ENCODE peak calls at places on chromosomes 2 and 18, in six cellular contexts. One of them, this sample, is unnamed.

GRCh38 chr2:149832256-149832655 is 244.7 kb upstream of the MMADHC start:
- DNase-seq in substantia nigra: no peak
- DNase-seq in tibial nerve: no peak
- DNase-seq in cardiac muscle cell: no peak
- DNase-seq in fibroblast of lung: no peak
- DNase-seq in endothelial cell of umbilical vein: no peak
- DNase-seq in this sample: peak

GRCh38 chr2:189658808-189659207 is 2.5 kb upstream of the ASNSD1 start:
- DNase-seq in substantia nigra: no peak
- DNase-seq in tibial nerve: no peak
- DNase-seq in cardiac muscle cell: no peak
- DNase-seq in fibroblast of lung: no peak
- DNase-seq in endothelial cell of umbilical vein: no peak
- DNase-seq in this sample: no peak

GRCh38 chr18:50172367-50172766 is 22.6 kb downstream of the MYO5B start:
- DNase-seq in substantia nigra: no peak
- DNase-seq in tibial nerve: no peak
- DNase-seq in cardiac muscle cell: no peak
- DNase-seq in fibroblast of lung: no peak
- DNase-seq in endothelial cell of umbilical vein: no peak
- DNase-seq in this sample: no peak

GRCh38 chr2:103986001-103986400 is 867.9 kb upstream of the POU3F3 start:
- DNase-seq in substantia nigra: no peak
- DNase-seq in tibial nerve: no peak
- DNase-seq in cardiac muscle cell: no peak
- DNase-seq in fibroblast of lung: no peak
- DNase-seq in endothelial cell of umbilical vein: no peak
- DNase-seq in this sample: no peak

GRCh38 chr2:173037245-173038106 is 38.2 kb upstream of the MAP3K20 start:
- DNase-seq in substantia nigra: no peak
- DNase-seq in tibial nerve: no peak
- DNase-seq in cardiac muscle cell: peak
- DNase-seq in fibroblast of lung: peak
- DNase-seq in endothelial cell of umbilical vein: peak
- DNase-seq in this sample: no peak

GRCh38 chr18:73945130-73945792 is 202.4 kb downstream of the FBXO15 start:
- DNase-seq in substantia nigra: no peak
- DNase-seq in tibial nerve: no peak
- DNase-seq in cardiac muscle cell: no peak
- DNase-seq in fibroblast of lung: no peak
- DNase-seq in endothelial cell of umbilical vein: no peak
- DNase-seq in this sample: no peak

GRCh38 chr2:97868986-97869721 is 126.6 kb downstream of the TMEM131 start:
- DNase-seq in substantia nigra: no peak
- DNase-seq in tibial nerve: no peak
- DNase-seq in cardiac muscle cell: peak
- DNase-seq in fibroblast of lung: peak
- DNase-seq in endothelial cell of umbilical vein: peak
- DNase-seq in this sample: no peak

GRCh38 chr2:120383191-120383590 is 37.3 kb downstream of the INHBB start:
- DNase-seq in substantia nigra: no peak
- DNase-seq in tibial nerve: no peak
- DNase-seq in cardiac muscle cell: no peak
- DNase-seq in fibroblast of lung: no peak
- DNase-seq in endothelial cell of umbilical vein: no peak
- DNase-seq in this sample: no peak

GRCh38 chr18:61093967-61094366 is 239.3 kb upstream of the CDH20 start:
- DNase-seq in substantia nigra: no peak
- DNase-seq in tibial nerve: no peak
- DNase-seq in cardiac muscle cell: no peak
- DNase-seq in fibroblast of lung: no peak
- DNase-seq in endothelial cell of umbilical vein: no peak
- DNase-seq in this sample: no peak

GRCh38 chr2:175854665-175855064 is 147.4 kb downstream of the LNPK start:
- DNase-seq in substantia nigra: no peak
- DNase-seq in tibial nerve: no peak
- DNase-seq in cardiac muscle cell: no peak
- DNase-seq in fibroblast of lung: peak
- DNase-seq in endothelial cell of umbilical vein: no peak
- DNase-seq in this sample: no peak

GRCh38 chr2:163347982-163348842 is 387.6 kb downstream of the FIGN start:
- DNase-seq in substantia nigra: peak
- DNase-seq in tibial nerve: peak
- DNase-seq in cardiac muscle cell: peak
- DNase-seq in fibroblast of lung: peak
- DNase-seq in endothelial cell of umbilical vein: peak
- DNase-seq in this sample: no peak

GRCh38 chr2:46114981-46115380 is 182.2 kb upstream of the EPAS1 start:
- DNase-seq in substantia nigra: no peak
- DNase-seq in tibial nerve: no peak
- DNase-seq in cardiac muscle cell: peak
- DNase-seq in fibroblast of lung: no peak
- DNase-seq in endothelial cell of umbilical vein: no peak
- DNase-seq in this sample: no peak

GRCh38 chr2:138708682-138709241 is 71.4 kb downstream of the NXPH2 start:
- DNase-seq in substantia nigra: no peak
- DNase-seq in tibial nerve: no peak
- DNase-seq in cardiac muscle cell: peak
- DNase-seq in fibroblast of lung: peak
- DNase-seq in endothelial cell of umbilical vein: no peak
- DNase-seq in this sample: no peak

GRCh38 chr2:28681216-28681981 is 70.2 kb upstream of the PPP1CB start:
- DNase-seq in substantia nigra: no peak
- DNase-seq in tibial nerve: no peak
- DNase-seq in cardiac muscle cell: peak
- DNase-seq in fibroblast of lung: peak
- DNase-seq in endothelial cell of umbilical vein: peak
- DNase-seq in this sample: peak
- H3K27ac ChIP-seq in substantia nigra: no peak
- H3K27ac ChIP-seq in tibial nerve: no peak
- H3K27ac ChIP-seq in cardiac muscle cell: no peak
- H3K27ac ChIP-seq in fibroblast of lung: no peak
- H3K27ac ChIP-seq in endothelial cell of umbilical vein: peak
- H3K27ac ChIP-seq in this sample: peak

DNA sequence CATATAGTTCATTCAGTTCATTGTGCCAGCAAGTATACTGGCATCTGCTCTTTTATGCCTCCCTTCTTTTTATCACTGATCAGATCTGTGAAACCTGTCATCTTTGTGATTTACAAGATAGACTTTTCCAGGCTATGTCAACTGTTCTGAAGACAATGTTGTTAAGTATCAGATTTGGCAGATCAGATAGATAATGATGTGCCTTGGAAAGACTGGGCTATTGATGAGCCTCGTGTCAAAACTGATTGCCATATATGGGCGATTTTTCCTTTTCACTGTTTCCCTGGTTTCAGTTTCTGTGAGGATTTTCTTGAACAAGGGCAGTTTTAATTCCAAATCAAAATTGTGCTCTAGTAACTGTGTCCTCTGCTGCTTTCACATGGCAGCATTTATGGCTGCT is 26.6 kb downstream of the INSIG2 start:
- DNase-seq in substantia nigra: no peak
- DNase-seq in tibial nerve: no peak
- DNase-seq in cardiac muscle cell: no peak
- DNase-seq in fibroblast of lung: no peak
- DNase-seq in endothelial cell of umbilical vein: no peak
- DNase-seq in this sample: no peak
- H3K27ac ChIP-seq in substantia nigra: no peak
- H3K27ac ChIP-seq in tibial nerve: no peak
- H3K27ac ChIP-seq in cardiac muscle cell: no peak
- H3K27ac ChIP-seq in fibroblast of lung: no peak
- H3K27ac ChIP-seq in endothelial cell of umbilical vein: no peak
- H3K27ac ChIP-seq in this sample: no peak

DNA sequence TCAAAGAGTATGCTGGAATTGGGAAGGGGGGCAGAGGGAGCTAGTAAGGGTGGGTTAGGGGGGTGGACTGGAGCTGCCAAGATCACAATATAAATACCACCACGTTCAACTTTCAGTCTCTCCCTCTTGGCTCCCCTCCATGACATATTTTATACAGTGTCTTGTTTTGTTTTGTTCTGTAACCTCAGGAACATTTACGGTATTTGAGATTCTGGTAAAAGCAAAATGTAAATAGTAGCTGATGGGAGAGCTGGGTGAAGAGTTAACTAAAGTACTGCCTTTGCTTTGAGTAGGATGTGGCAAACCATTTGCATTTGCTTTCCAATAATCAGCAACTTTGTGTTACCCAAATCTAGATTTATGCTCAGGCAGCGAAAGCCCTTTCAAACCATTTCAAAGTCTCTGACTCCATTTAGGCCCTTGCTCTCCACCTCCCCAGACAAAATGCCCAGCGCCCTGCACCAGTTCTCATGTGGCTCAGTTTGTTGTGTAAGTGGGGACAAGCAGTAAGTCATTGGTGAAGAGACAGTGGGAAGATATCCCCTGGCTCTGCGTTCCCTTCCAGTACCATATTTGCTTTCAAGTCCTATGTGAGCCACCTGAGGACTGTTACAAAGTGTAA is 17.4 kb downstream of the IRS1 start:
- DNase-seq in substantia nigra: no peak
- DNase-seq in tibial nerve: no peak
- DNase-seq in cardiac muscle cell: peak
- DNase-seq in fibroblast of lung: peak
- DNase-seq in endothelial cell of umbilical vein: no peak
- DNase-seq in this sample: no peak
- H3K27ac ChIP-seq in substantia nigra: no peak
- H3K27ac ChIP-seq in tibial nerve: peak
- H3K27ac ChIP-seq in cardiac muscle cell: peak
- H3K27ac ChIP-seq in fibroblast of lung: peak
- H3K27ac ChIP-seq in endothelial cell of umbilical vein: no peak
- H3K27ac ChIP-seq in this sample: no peak

DNA sequence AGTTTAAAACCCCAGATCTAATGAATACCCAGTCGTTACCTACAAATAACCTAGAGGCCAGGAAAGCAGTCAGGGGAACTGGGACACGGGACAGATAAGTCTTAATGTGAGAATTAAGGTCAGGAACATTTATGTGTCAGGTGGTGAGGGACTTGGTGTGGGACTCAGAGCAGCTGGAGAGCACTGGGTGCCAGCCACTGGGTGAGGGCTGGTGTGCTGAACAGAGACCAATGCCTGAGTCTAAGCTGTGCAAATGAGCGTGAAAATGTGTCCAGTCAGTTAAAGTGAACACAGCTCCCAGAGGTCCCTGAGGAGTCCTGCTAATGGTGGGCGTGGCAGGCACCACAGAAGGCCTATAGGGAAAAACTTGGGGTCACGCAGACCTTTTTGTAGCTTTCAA is 225.9 kb downstream of the C1D start:
- DNase-seq in substantia nigra: no peak
- DNase-seq in tibial nerve: no peak
- DNase-seq in cardiac muscle cell: no peak
- DNase-seq in fibroblast of lung: no peak
- DNase-seq in endothelial cell of umbilical vein: no peak
- DNase-seq in this sample: no peak
- H3K27ac ChIP-seq in substantia nigra: no peak
- H3K27ac ChIP-seq in tibial nerve: no peak
- H3K27ac ChIP-seq in cardiac muscle cell: no peak
- H3K27ac ChIP-seq in fibroblast of lung: no peak
- H3K27ac ChIP-seq in endothelial cell of umbilical vein: no peak
- H3K27ac ChIP-seq in this sample: no peak

GRCh38 chr18:48923746-48924580 is 26.8 kb downstream of the SMAD7 start:
- DNase-seq in substantia nigra: no peak
- DNase-seq in tibial nerve: no peak
- DNase-seq in cardiac muscle cell: no peak
- DNase-seq in fibroblast of lung: peak
- DNase-seq in endothelial cell of umbilical vein: peak
- DNase-seq in this sample: no peak
- H3K27ac ChIP-seq in substantia nigra: peak
- H3K27ac ChIP-seq in tibial nerve: peak
- H3K27ac ChIP-seq in cardiac muscle cell: peak
- H3K27ac ChIP-seq in fibroblast of lung: peak
- H3K27ac ChIP-seq in endothelial cell of umbilical vein: peak
- H3K27ac ChIP-seq in this sample: peak

DNA sequence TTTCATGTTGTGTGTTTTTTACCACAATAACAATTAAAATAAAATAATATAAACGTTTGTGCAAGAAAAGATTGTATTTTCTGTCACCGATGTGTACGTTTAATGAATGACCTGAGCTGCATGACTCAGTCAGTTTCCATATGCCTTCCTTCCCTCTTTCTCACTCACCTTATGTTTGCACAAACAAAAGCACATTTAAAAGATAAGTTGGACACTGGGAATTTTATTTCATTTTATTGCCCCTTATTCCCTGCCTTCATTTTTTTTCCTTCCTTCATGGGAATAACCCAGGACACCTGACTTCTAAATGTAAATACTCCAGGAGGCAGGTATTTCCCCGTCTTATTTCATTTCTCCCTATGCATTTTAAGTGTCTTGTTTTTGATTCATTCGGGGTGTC is 143.6 kb upstream of the TTC39C start:
- DNase-seq in substantia nigra: no peak
- DNase-seq in tibial nerve: no peak
- DNase-seq in cardiac muscle cell: no peak
- DNase-seq in fibroblast of lung: no peak
- DNase-seq in endothelial cell of umbilical vein: no peak
- DNase-seq in this sample: no peak
- H3K27ac ChIP-seq in substantia nigra: no peak
- H3K27ac ChIP-seq in tibial nerve: no peak
- H3K27ac ChIP-seq in cardiac muscle cell: no peak
- H3K27ac ChIP-seq in fibroblast of lung: no peak
- H3K27ac ChIP-seq in endothelial cell of umbilical vein: no peak
- H3K27ac ChIP-seq in this sample: no peak

GRCh38 chr2:143480586-143481230 is 351.5 kb downstream of the ARHGAP15 start:
- DNase-seq in substantia nigra: no peak
- DNase-seq in tibial nerve: no peak
- DNase-seq in cardiac muscle cell: peak
- DNase-seq in fibroblast of lung: no peak
- DNase-seq in endothelial cell of umbilical vein: no peak
- DNase-seq in this sample: no peak

GRCh38 chr2:143481728-143482127 is 352.5 kb downstream of the ARHGAP15 start:
- DNase-seq in substantia nigra: no peak
- DNase-seq in tibial nerve: no peak
- DNase-seq in cardiac muscle cell: no peak
- DNase-seq in fibroblast of lung: no peak
- DNase-seq in endothelial cell of umbilical vein: no peak
- DNase-seq in this sample: no peak

GRCh38 chr2:143481231-143481613 is 352.0 kb downstream of the ARHGAP15 start:
- DNase-seq in substantia nigra: no peak
- DNase-seq in tibial nerve: no peak
- DNase-seq in cardiac muscle cell: peak
- DNase-seq in fibroblast of lung: no peak
- DNase-seq in endothelial cell of umbilical vein: no peak
- DNase-seq in this sample: no peak

GRCh38 chr2:143482316-143482715 is 353.1 kb downstream of the ARHGAP15 start:
- DNase-seq in substantia nigra: no peak
- DNase-seq in tibial nerve: no peak
- DNase-seq in cardiac muscle cell: peak
- DNase-seq in fibroblast of lung: peak
- DNase-seq in endothelial cell of umbilical vein: peak
- DNase-seq in this sample: no peak

GRCh38 chr2:143482761-143483160 is 353.5 kb downstream of the ARHGAP15 start:
- DNase-seq in substantia nigra: no peak
- DNase-seq in tibial nerve: no peak
- DNase-seq in cardiac muscle cell: peak
- DNase-seq in fibroblast of lung: no peak
- DNase-seq in endothelial cell of umbilical vein: peak
- DNase-seq in this sample: no peak
- H3K27ac ChIP-seq in substantia nigra: no peak
- H3K27ac ChIP-seq in tibial nerve: peak
- H3K27ac ChIP-seq in cardiac muscle cell: no peak
- H3K27ac ChIP-seq in fibroblast of lung: no peak
- H3K27ac ChIP-seq in endothelial cell of umbilical vein: no peak
- H3K27ac ChIP-seq in this sample: no peak

This sample was measured in MM.1S.